ENCODE peak calls at places on chromosomes 4 and X, in nine cellular contexts. S is prostate gland, N is pancreas, R is thoracic aorta, M is ovary, D is right cardiac atrium, Q is K562, G is psoas muscle, P is SK-N-SH. X is an unnamed sample.

GRCh38 chr4:8759987-8760386 is 111.7 kb downstream of the HMX1 start:
- DNase-seq in S (no peak), N (no peak), R (no peak), M (peak; percentile 1), D (peak; percentile 12), Q (no peak), G (no peak), P (no peak), X (no peak)

GRCh38 chr4:152606800-152607577 is 71.1 kb upstream of the FBXW7 start:
- DNase-seq in S (no peak), N (no peak), R (no peak), M (no peak), D (no peak), Q (no peak), G (no peak), P (peak; percentile 18), X (no peak)

GRCh38 chr4:129362685-129363274 is 266.8 kb downstream of the C4orf33 start:
- DNase-seq in S (peak; percentile 45), N (peak; percentile 58), R (peak; percentile 3), M (peak; percentile 16), D (no peak), Q (peak; percentile 50), G (no peak), P (peak; percentile 51), X (peak; percentile 77)

GRCh38 chr4:5712517-5712916 is 1.5 kb downstream of the EVC start:
- DNase-seq in S (no peak), N (no peak), R (no peak), M (no peak), D (no peak), Q (no peak), G (no peak), P (no peak), X (no peak)

GRCh38 chr4:53478671-53479456 is 101.4 kb downstream of the FIP1L1 start:
- DNase-seq in S (no peak), N (no peak), R (no peak), M (no peak), D (no peak), Q (no peak), G (no peak), P (no peak), X (no peak)

GRCh38 chr4:145423017-145423708 is 58.5 kb upstream of the SMAD1 start:
- DNase-seq in S (no peak), N (no peak), R (no peak), M (no peak), D (no peak), Q (no peak), G (no peak), P (no peak), X (no peak)

GRCh38 chr4:8260656-8261111 is 8.9 kb upstream of the HTRA3 start:
- DNase-seq in S (peak; percentile 70), N (no peak), R (no peak), M (peak; percentile 72), D (peak; percentile 34), Q (no peak), G (no peak), P (peak; percentile 74), X (no peak)

GRCh38 chr4:7650606-7651400 is 216.1 kb upstream of the PSAPL1 start:
- DNase-seq in S (no peak), N (no peak), R (no peak), M (no peak), D (no peak), Q (peak; percentile 79), G (peak; percentile 45), P (no peak), X (peak; percentile 82)

GRCh38 chr4:11313157-11313943 is 115.3 kb downstream of the HS3ST1 start:
- DNase-seq in S (no peak), N (no peak), R (no peak), M (no peak), D (no peak), Q (no peak), G (no peak), P (no peak), X (no peak)

GRCh38 chr4:40309250-40309774 is 25.8 kb upstream of the CHRNA9 start:
- DNase-seq in S (peak; percentile 92), N (peak; percentile 90), R (peak; percentile 74), M (peak; percentile 92), D (peak; percentile 93), Q (peak; percentile 77), G (peak; percentile 89), P (peak; percentile 70), X (peak; percentile 94)
- H3K4me1 ChIP-seq in S (no peaks in the 10 kb centered on the region), N (no peaks in the 10 kb centered on the region), R (no peaks in the 10 kb centered on the region), M (no peaks in the 10 kb centered on the region), D (no peaks in the 10 kb centered on the region), Q (peaks cover 49% of the 10 kb centered on the region), G (no peaks in the 10 kb centered on the region), P (no peaks in the 10 kb centered on the region), X (peaks cover 4% of the 10 kb centered on the region)

DNA sequence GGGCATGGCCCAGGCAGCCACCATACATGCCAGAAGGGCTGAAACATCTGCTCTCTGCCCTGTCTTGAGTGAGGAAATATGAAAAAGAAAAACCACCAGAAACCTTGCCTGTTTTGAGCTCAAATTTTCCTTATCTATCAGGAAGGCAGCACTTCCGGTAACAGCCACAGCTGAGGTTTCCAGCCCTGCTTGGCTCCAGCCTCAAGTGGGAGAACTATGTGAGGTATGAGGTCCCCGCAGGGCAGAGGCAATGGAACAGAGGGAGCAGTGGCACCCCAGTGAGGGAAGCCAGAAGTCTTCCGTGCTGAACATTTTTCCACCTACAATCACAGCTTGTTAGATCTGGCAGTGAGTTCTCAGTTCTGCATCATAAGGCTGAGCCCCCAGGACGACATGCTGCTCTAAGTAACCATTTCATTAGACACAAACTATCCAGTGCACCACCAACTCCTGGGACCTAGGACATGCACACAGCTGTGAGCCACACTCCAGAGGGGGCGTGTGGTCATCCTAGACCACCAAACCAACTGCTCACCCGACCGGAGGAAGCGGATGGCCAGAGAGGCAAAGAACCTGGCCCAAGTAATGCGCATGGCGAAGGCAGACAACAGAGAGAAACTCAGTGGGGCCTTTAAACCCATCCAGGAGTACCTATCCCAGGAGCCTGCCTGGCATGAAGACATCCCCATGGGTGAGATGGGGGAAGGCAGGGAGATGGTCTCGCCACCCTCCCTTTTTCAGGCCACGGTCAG is 22.6 kb downstream of the WDR1 start:
- DNase-seq in S (no peak), N (no peak), R (no peak), M (no peak), D (peak; percentile 79), Q (no peak), G (peak; percentile 42), P (peak; percentile 50), X (no peak)
- H3K4me1 ChIP-seq in S (no peaks in the 10 kb centered on the region), N (no peaks in the 10 kb centered on the region), R (peaks cover 99% of the 10 kb centered on the region), M (peaks cover 28% of the 10 kb centered on the region), D (peaks cover 51% of the 10 kb centered on the region), Q (peaks cover 12% of the 10 kb centered on the region), G (peaks cover 95% of the 10 kb centered on the region), P (peaks cover 35% of the 10 kb centered on the region), X (no peaks in the 10 kb centered on the region)

GRCh38 chrX:119643696-119644095 is 37.5 kb upstream of the NKRF start:
- DNase-seq in S (no peak), N (no peak), R (no peak), M (no peak), D (no peak), Q (no peak), G (no peak), P (no peak), X (no peak)
- H3K4me1 ChIP-seq in S (no peaks in the 10 kb centered on the region), N (no peaks in the 10 kb centered on the region), R (no peaks in the 10 kb centered on the region), M (no peaks in the 10 kb centered on the region), D (no peaks in the 10 kb centered on the region), Q (no peaks in the 10 kb centered on the region), G (no peaks in the 10 kb centered on the region), P (no peaks in the 10 kb centered on the region), X (peaks cover 22% of the 10 kb centered on the region)

DNA sequence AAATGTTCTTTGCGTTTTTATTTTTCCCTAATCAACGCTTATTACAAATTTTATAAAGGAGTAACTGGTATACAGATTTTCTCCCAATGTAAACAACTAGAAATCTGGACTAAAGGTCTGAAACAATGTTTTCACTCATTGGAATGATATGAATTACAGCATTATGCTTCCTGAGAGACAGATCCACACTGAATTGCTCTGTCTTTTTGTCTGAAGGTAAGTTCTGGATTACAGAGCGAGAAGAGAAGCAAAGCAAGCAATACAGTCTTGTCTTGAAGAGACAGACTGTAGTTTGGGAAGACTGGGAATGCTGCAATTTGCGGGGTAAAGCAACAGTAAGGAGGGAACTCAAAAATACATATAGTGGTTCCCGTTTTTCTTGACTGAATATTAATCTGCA is 262.2 kb upstream of the PABPC4L start:
- DNase-seq in S (no peak), N (no peak), R (no peak), M (no peak), D (no peak), Q (no peak), G (no peak), P (no peak), X (no peak)
- H3K4me1 ChIP-seq in S (no peaks in the 10 kb centered on the region), N (no peaks in the 10 kb centered on the region), R (no peaks in the 10 kb centered on the region), M (no peaks in the 10 kb centered on the region), D (no peaks in the 10 kb centered on the region), Q (no peaks in the 10 kb centered on the region), G (no peaks in the 10 kb centered on the region), P (no peaks in the 10 kb centered on the region), X (no peaks in the 10 kb centered on the region)

DNA sequence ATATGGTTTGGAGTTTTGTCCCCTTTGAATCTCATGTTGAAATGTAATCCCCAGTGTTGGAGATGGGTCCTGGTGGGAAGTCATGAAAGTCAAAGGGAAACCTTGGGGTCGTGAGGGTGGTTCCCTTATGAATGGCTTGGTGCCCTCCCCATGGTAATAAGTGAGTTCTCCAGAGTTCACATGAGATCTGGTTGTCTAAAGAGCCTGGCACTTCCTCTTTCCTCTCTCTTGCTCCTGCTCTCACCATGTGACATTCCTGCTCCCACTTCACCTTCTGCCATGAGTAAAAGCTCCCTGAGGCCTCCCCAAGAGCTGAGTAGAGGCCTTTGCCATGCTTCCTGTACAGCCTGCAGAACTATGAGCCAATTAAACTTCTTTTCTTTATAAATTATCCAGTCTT is 5.5 kb upstream of the IL15 start:
- DNase-seq in S (no peak), N (no peak), R (no peak), M (no peak), D (no peak), Q (no peak), G (no peak), P (no peak), X (no peak)
- H3K4me1 ChIP-seq in S (no peaks in the 10 kb centered on the region), N (no peaks in the 10 kb centered on the region), R (no peaks in the 10 kb centered on the region), M (no peaks in the 10 kb centered on the region), D (no peaks in the 10 kb centered on the region), Q (no peaks in the 10 kb centered on the region), G (no peaks in the 10 kb centered on the region), P (no peaks in the 10 kb centered on the region), X (no peaks in the 10 kb centered on the region)

X was measured in HAP-1.